ENCODE peak calls at places on chromosomes 11 and 22, in four cellular contexts. B is Panc1, F is foreskin fibroblast, H is fibroblast of the aortic adventitia. Z is an unnamed sample.

GRCh38 chr11:88178211-88178610 is 3.0 kb upstream of the RAB38 start:
- DNase-seq in B (no peak), F (peak), H (peak), Z (no peak)

GRCh38 chr11:113389288-113389687 is 1.7 kb downstream of the ANKK1 start:
- DNase-seq in B (no peak), F (no peak), H (no peak), Z (no peak)

GRCh38 chr22:49879871-49880270 is 26.2 kb downstream of the ZBED4 start:
- DNase-seq in B (no peak), F (no peak), H (no peak), Z (no peak)

GRCh38 chr11:13052130-13052541 is 43.0 kb downstream of the RASSF10 start:
- DNase-seq in B (no peak), F (no peak), H (no peak), Z (no peak)

GRCh38 chr11:129788278-129788677 is 27.4 kb upstream of the TMEM45B start:
- DNase-seq in B (no peak), F (no peak), H (no peak), Z (no peak)

GRCh38 chr11:68942090-68942620 is 38.5 kb downstream of the IGHMBP2 start:
- DNase-seq in B (no peak), F (no peak), H (no peak), Z (no peak)

GRCh38 chr11:35163209-35163608 is 24.2 kb downstream of the CD44 start:
- DNase-seq in B (no peak), F (peak), H (no peak), Z (no peak)

GRCh38 chr11:65781152-65781961 is 581 bp upstream of the AP5B1 start:
- DNase-seq in B (no peak), F (peak), H (peak), Z (no peak)

GRCh38 chr22:48576333-48577013 is 1251.2 kb downstream of the BRD1 start:
- DNase-seq in B (no peak), F (peak), H (no peak), Z (peak)

GRCh38 chr11:64320556-64320955 is 2.6 kb downstream of the PRDX5 start:
- DNase-seq in B (no peak), F (no peak), H (no peak), Z (no peak)

GRCh38 chr22:17569971-17570511 is 6.7 kb downstream of the SLC25A18 start:
- DNase-seq in B (no peak), F (peak), H (no peak), Z (no peak)

GRCh38 chr11:114078423-114078822 is 18.9 kb downstream of the ZBTB16 start:
- DNase-seq in B (no peak), F (no peak), H (no peak), Z (no peak)

DNA sequence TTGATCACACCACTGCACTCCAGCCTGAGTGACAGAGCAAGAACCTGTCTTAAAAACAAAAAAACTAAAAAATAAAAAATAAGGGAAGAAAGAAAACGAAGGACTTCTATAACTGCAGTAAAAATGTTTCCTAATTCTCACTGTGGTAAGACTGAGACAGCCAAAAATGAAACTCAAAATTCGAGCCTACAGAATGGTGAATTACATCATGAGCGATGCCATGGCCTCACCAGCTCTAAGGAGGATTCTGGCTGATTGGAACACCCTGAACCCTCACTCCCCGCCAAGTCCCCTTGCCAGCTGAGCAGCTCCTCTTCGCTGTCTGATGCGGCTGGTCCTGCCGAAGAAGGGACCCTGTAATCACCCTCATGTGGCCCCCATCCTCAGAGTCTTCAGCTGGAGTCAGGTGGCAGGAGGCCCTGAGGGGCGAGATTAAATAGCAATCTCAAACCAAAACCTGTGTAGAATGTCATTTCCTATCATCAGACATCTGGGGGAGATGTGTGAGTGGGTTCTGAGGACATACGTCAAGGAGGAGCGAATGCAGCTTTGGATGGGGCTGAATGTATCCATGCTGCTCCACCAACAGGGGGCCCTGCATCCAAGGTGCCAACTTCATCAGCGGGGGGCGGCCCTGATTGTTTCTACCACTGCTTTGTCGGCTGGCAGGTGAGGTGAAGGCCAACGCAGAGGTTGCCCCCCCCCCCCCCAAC is 29.2 kb downstream of the PDGFB start:
- DNase-seq in B (no peak), F (no peak), H (no peak), Z (peak)
- TF ChIP-seq CTCF in B (peak), F (peak), H (peak), Z (peak)

DNA sequence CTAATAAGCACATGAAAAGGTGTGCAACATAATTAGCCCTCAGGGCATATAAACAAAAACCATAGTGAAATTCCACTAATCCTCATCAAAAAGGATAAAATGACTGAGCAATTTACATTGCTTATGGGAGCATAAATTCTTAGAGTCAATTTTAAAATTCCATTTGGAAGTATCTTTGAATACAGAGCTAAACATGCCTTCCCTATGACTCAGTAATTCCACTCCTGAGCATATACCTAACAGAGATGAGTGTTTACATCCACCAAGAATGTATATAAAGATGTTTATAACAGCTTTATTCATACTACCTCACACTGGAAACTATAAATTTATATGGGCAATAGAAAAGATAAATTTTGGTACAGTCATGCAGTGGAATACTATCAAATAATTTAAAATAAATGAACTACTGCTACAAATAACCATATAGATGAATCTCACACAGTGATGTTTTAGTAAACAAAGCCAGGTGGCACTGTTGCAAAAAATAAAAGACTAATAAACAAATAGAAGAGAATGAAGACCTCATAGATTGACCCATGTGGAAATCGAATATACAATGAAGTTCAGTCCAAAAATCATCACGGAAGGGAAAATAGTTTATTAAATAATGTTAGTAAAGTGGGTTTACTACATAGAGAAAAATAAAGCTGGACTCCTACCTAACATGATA is 8.2 kb upstream of the OR2D2 start:
- DNase-seq in B (no peak), F (no peak), H (no peak), Z (no peak)
- TF ChIP-seq CTCF in B (peak), F (no peak), H (no peak), Z (peak)

DNA sequence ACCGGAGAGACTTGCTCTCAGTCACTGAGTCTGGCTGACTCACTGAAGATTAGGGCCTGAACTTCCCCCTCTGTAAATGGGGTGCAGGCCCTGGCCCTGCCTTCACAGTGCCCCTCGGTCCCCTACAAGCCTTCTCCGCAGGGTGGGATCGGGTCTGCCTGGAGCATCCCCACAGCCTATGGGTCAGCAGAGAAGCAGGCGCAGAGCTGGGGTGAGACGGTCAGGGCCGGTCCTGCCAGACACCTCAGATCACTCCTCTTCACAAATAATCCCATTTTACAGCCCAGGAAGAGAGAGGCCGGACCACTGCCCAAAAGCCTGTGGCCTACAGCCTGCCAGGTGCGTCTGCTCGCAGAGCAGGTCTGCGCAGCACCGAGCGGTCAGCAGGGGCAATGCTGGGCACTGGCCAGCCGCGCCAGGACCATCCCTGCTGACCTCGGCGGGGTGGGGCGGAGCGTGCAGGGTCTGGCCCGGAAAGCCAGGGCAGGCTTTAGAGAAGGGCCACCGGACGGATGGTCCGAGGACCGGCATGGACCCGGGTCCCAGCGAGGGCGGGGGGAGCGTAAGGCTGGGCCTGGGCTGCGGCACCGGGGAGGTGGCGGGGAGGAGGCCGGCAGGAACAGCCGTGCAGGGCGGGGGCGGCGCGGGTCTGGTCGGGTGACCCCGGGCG is 518 bp upstream of the SEPTIN5 start:
- DNase-seq in B (no peak), F (no peak), H (no peak), Z (no peak)
- TF ChIP-seq CTCF in B (no peak), F (no peak), H (no peak), Z (peak)

GRCh38 chr11:43541993-43542392 is 138.5 kb upstream of the HSD17B12 start:
- DNase-seq in B (no peak), F (no peak), H (no peak), Z (no peak)
- TF ChIP-seq CTCF in B (no peak), F (no peak), H (no peak), Z (no peak)

GRCh38 chr11:125426818-125427528 is 69.1 kb downstream of the FEZ1 start:
- DNase-seq in B (no peak), F (no peak), H (no peak), Z (no peak)

GRCh38 chr11:125429807-125430678 is 66.0 kb downstream of the FEZ1 start:
- DNase-seq in B (no peak), F (no peak), H (no peak), Z (no peak)

GRCh38 chr11:125429174-125429707 is 66.8 kb downstream of the FEZ1 start:
- DNase-seq in B (no peak), F (peak), H (peak), Z (no peak)

GRCh38 chr11:125431009-125431408 is 65.1 kb downstream of the FEZ1 start:
- DNase-seq in B (no peak), F (no peak), H (no peak), Z (no peak)

GRCh38 chr11:125428486-125429173 is 67.4 kb downstream of the FEZ1 start:
- DNase-seq in B (no peak), F (no peak), H (no peak), Z (no peak)
- TF ChIP-seq CTCF in B (no peak), F (no peak), H (no peak), Z (no peak)

Z was measured in type B pancreatic cell.